ENCODE peak calls at places on chromosome X, in seven cellular contexts. One of them, this sample, is unnamed.

GRCh38 chrX:123731258-123731986 is 1.4 kb downstream of the THOC2 start:
- DNase-seq in uterus: no peak
- DNase-seq in NCI-H82: peak; percentile 74
- DNase-seq in astrocyte of the hippocampus: peak; percentile 48
- DNase-seq in GM03348: peak; percentile 29
- DNase-seq in OCI-LY7: peak; percentile 20
- DNase-seq in effector memory CD4-positive, alpha-beta T cell: no peak
- DNase-seq in this sample: no peak

GRCh38 chrX:135388841-135389240 is 32.9 kb upstream of the SMIM10L2A start:
- DNase-seq in OCI-LY7: no peak
- DNase-seq in effector memory CD4-positive, alpha-beta T cell: no peak
- DNase-seq in GM03348: no peak
- DNase-seq in astrocyte of the hippocampus: no peak
- DNase-seq in uterus: no peak
- DNase-seq in NCI-H82: no peak
- DNase-seq in this sample: no peak

GRCh38 chrX:19904778-19905367 is 17.5 kb upstream of the SH3KBP1 start:
- DNase-seq in NCI-H82: peak; percentile 71
- DNase-seq in astrocyte of the hippocampus: peak; percentile 55
- DNase-seq in GM03348: peak; percentile 60
- DNase-seq in effector memory CD4-positive, alpha-beta T cell: no peak
- DNase-seq in OCI-LY7: peak; percentile 72
- DNase-seq in uterus: no peak
- DNase-seq in this sample: no peak

GRCh38 chrX:25006586-25007058 is 9.1 kb downstream of the ARX start:
- DNase-seq in OCI-LY7: no peak
- DNase-seq in effector memory CD4-positive, alpha-beta T cell: no peak
- DNase-seq in GM03348: no peak
- DNase-seq in astrocyte of the hippocampus: peak; percentile 61
- DNase-seq in uterus: no peak
- DNase-seq in NCI-H82: no peak
- DNase-seq in this sample: no peak

GRCh38 chrX:118324588-118324987 is 21.3 kb upstream of the WDR44 start:
- DNase-seq in astrocyte of the hippocampus: no peak
- DNase-seq in GM03348: no peak
- DNase-seq in OCI-LY7: no peak
- DNase-seq in effector memory CD4-positive, alpha-beta T cell: no peak
- DNase-seq in NCI-H82: peak; percentile 13
- DNase-seq in uterus: no peak
- DNase-seq in this sample: no peak

GRCh38 chrX:134186362-134187121 is 50.4 kb upstream of the CCDC160 start:
- DNase-seq in GM03348: no peak
- DNase-seq in effector memory CD4-positive, alpha-beta T cell: peak; percentile 28
- DNase-seq in OCI-LY7: no peak
- DNase-seq in NCI-H82: no peak
- DNase-seq in astrocyte of the hippocampus: no peak
- DNase-seq in uterus: no peak
- DNase-seq in this sample: peak; percentile 10

GRCh38 chrX:102957751-102958150 is 20.7 kb downstream of the RAB40AL start:
- DNase-seq in GM03348: no peak
- DNase-seq in effector memory CD4-positive, alpha-beta T cell: no peak
- DNase-seq in NCI-H82: no peak
- DNase-seq in astrocyte of the hippocampus: peak; percentile 11
- DNase-seq in OCI-LY7: no peak
- DNase-seq in uterus: no peak
- DNase-seq in this sample: no peak

GRCh38 chrX:154918060-154918483 is 31.9 kb downstream of the F8A1 start:
- DNase-seq in GM03348: peak; percentile 61
- DNase-seq in NCI-H82: peak; percentile 80
- DNase-seq in astrocyte of the hippocampus: peak; percentile 80
- DNase-seq in effector memory CD4-positive, alpha-beta T cell: peak; percentile 1
- DNase-seq in OCI-LY7: peak; percentile 42
- DNase-seq in uterus: peak; percentile 63
- DNase-seq in this sample: no peak

GRCh38 chrX:2418000-2418399 is 82.8 kb downstream of the DHRSX start:
- DNase-seq in OCI-LY7: no peak
- DNase-seq in GM03348: no peak
- DNase-seq in uterus: no peak
- DNase-seq in effector memory CD4-positive, alpha-beta T cell: no peak
- DNase-seq in astrocyte of the hippocampus: no peak
- DNase-seq in NCI-H82: no peak
- DNase-seq in this sample: no peak

This sample was measured in effector CD4-positive, alpha-beta T cell.